ENCODE peak calls at places on chromosomes 4 and X, in six cellular contexts. One of them, this sample, is unnamed.

GRCh38 chrX:3589474-3589873 is 124.0 kb downstream of the PRKX start:
- DNase-seq in stimulated activated CD4-positive, alpha-beta T cell treated with anti-CD3 and anti-CD28 coated beads, Interleukin-15, amount 100 ng/mL, for 1 hour: no peak
- DNase-seq in SW480: no peak
- DNase-seq in progenitor cell of endocrine pancreas: no peak
- DNase-seq in WTC11: no peak
- DNase-seq in HFFc6: no peak
- DNase-seq in this sample: no peak

GRCh38 chrX:152821145-152821765 is 9.3 kb downstream of the CETN2 start:
- DNase-seq in stimulated activated CD4-positive, alpha-beta T cell treated with anti-CD3 and anti-CD28 coated beads, Interleukin-15, amount 100 ng/mL, for 1 hour: no peak
- DNase-seq in SW480: peak
- DNase-seq in progenitor cell of endocrine pancreas: peak
- DNase-seq in WTC11: peak
- DNase-seq in HFFc6: peak
- DNase-seq in this sample: no peak

GRCh38 chrX:107559506-107559905 is 68.8 kb upstream of the PRPS1 start:
- DNase-seq in stimulated activated CD4-positive, alpha-beta T cell treated with anti-CD3 and anti-CD28 coated beads, Interleukin-15, amount 100 ng/mL, for 1 hour: no peak
- DNase-seq in SW480: no peak
- DNase-seq in progenitor cell of endocrine pancreas: no peak
- DNase-seq in WTC11: no peak
- DNase-seq in HFFc6: no peak
- DNase-seq in this sample: no peak

GRCh38 chr4:38154251-38154650 is 194.1 kb downstream of the PTTG2 start:
- DNase-seq in stimulated activated CD4-positive, alpha-beta T cell treated with anti-CD3 and anti-CD28 coated beads, Interleukin-15, amount 100 ng/mL, for 1 hour: no peak
- DNase-seq in SW480: no peak
- DNase-seq in progenitor cell of endocrine pancreas: no peak
- DNase-seq in WTC11: no peak
- DNase-seq in HFFc6: no peak
- DNase-seq in this sample: no peak

GRCh38 chrX:119410027-119410819 is 11.1 kb downstream of the SLC25A43 start:
- DNase-seq in stimulated activated CD4-positive, alpha-beta T cell treated with anti-CD3 and anti-CD28 coated beads, Interleukin-15, amount 100 ng/mL, for 1 hour: no peak
- DNase-seq in SW480: peak
- DNase-seq in progenitor cell of endocrine pancreas: no peak
- DNase-seq in WTC11: no peak
- DNase-seq in HFFc6: peak
- DNase-seq in this sample: no peak

GRCh38 chrX:1488141-1488540 is 35.4 kb upstream of the ASMTL start:
- DNase-seq in stimulated activated CD4-positive, alpha-beta T cell treated with anti-CD3 and anti-CD28 coated beads, Interleukin-15, amount 100 ng/mL, for 1 hour: no peak
- DNase-seq in SW480: no peak
- DNase-seq in progenitor cell of endocrine pancreas: no peak
- DNase-seq in WTC11: no peak
- DNase-seq in HFFc6: no peak
- DNase-seq in this sample: no peak

GRCh38 chr4:55175779-55176231 is 50.4 kb upstream of the KDR start:
- DNase-seq in stimulated activated CD4-positive, alpha-beta T cell treated with anti-CD3 and anti-CD28 coated beads, Interleukin-15, amount 100 ng/mL, for 1 hour: no peak
- DNase-seq in SW480: no peak
- DNase-seq in progenitor cell of endocrine pancreas: no peak
- DNase-seq in WTC11: no peak
- DNase-seq in HFFc6: peak
- DNase-seq in this sample: no peak

GRCh38 chr4:92864176-92864575 is 560.4 kb downstream of the GRID2 start:
- DNase-seq in stimulated activated CD4-positive, alpha-beta T cell treated with anti-CD3 and anti-CD28 coated beads, Interleukin-15, amount 100 ng/mL, for 1 hour: no peak
- DNase-seq in SW480: no peak
- DNase-seq in progenitor cell of endocrine pancreas: no peak
- DNase-seq in WTC11: no peak
- DNase-seq in HFFc6: no peak
- DNase-seq in this sample: no peak

GRCh38 chr4:164514765-164515164 is 239.2 kb upstream of the SMIM31 start:
- DNase-seq in stimulated activated CD4-positive, alpha-beta T cell treated with anti-CD3 and anti-CD28 coated beads, Interleukin-15, amount 100 ng/mL, for 1 hour: no peak
- DNase-seq in SW480: no peak
- DNase-seq in progenitor cell of endocrine pancreas: no peak
- DNase-seq in WTC11: no peak
- DNase-seq in HFFc6: no peak
- DNase-seq in this sample: no peak

GRCh38 chr4:39539026-39539690 is 11.9 kb upstream of the UGDH start:
- DNase-seq in stimulated activated CD4-positive, alpha-beta T cell treated with anti-CD3 and anti-CD28 coated beads, Interleukin-15, amount 100 ng/mL, for 1 hour: no peak
- DNase-seq in SW480: no peak
- DNase-seq in progenitor cell of endocrine pancreas: no peak
- DNase-seq in WTC11: no peak
- DNase-seq in HFFc6: no peak
- DNase-seq in this sample: no peak

GRCh38 chr4:84920591-84920990 is 45.9 kb downstream of the WDFY3 start:
- DNase-seq in stimulated activated CD4-positive, alpha-beta T cell treated with anti-CD3 and anti-CD28 coated beads, Interleukin-15, amount 100 ng/mL, for 1 hour: no peak
- DNase-seq in SW480: no peak
- DNase-seq in progenitor cell of endocrine pancreas: no peak
- DNase-seq in WTC11: no peak
- DNase-seq in HFFc6: peak
- DNase-seq in this sample: no peak

GRCh38 chr4:112765317-112765989 is 128.5 kb downstream of the LARP7 start:
- DNase-seq in stimulated activated CD4-positive, alpha-beta T cell treated with anti-CD3 and anti-CD28 coated beads, Interleukin-15, amount 100 ng/mL, for 1 hour: no peak
- DNase-seq in SW480: peak
- DNase-seq in progenitor cell of endocrine pancreas: no peak
- DNase-seq in WTC11: no peak
- DNase-seq in HFFc6: peak
- DNase-seq in this sample: no peak

GRCh38 chr4:169152899-169153298 is 117.9 kb downstream of the SH3RF1 start:
- DNase-seq in stimulated activated CD4-positive, alpha-beta T cell treated with anti-CD3 and anti-CD28 coated beads, Interleukin-15, amount 100 ng/mL, for 1 hour: no peak
- DNase-seq in SW480: no peak
- DNase-seq in progenitor cell of endocrine pancreas: no peak
- DNase-seq in WTC11: peak
- DNase-seq in HFFc6: no peak
- DNase-seq in this sample: no peak

GRCh38 chr4:30605616-30606015 is 114.6 kb upstream of the PCDH7 start:
- DNase-seq in stimulated activated CD4-positive, alpha-beta T cell treated with anti-CD3 and anti-CD28 coated beads, Interleukin-15, amount 100 ng/mL, for 1 hour: no peak
- DNase-seq in SW480: peak
- DNase-seq in progenitor cell of endocrine pancreas: no peak
- DNase-seq in WTC11: no peak
- DNase-seq in HFFc6: no peak
- DNase-seq in this sample: no peak

GRCh38 chr4:100269446-100269845 is 79.2 kb upstream of the DDIT4L start:
- DNase-seq in stimulated activated CD4-positive, alpha-beta T cell treated with anti-CD3 and anti-CD28 coated beads, Interleukin-15, amount 100 ng/mL, for 1 hour: no peak
- DNase-seq in SW480: no peak
- DNase-seq in progenitor cell of endocrine pancreas: no peak
- DNase-seq in WTC11: no peak
- DNase-seq in HFFc6: no peak
- DNase-seq in this sample: no peak

GRCh38 chr4:61772116-61772515 is 572.0 kb downstream of the ADGRL3 start:
- DNase-seq in stimulated activated CD4-positive, alpha-beta T cell treated with anti-CD3 and anti-CD28 coated beads, Interleukin-15, amount 100 ng/mL, for 1 hour: no peak
- DNase-seq in SW480: no peak
- DNase-seq in progenitor cell of endocrine pancreas: no peak
- DNase-seq in WTC11: no peak
- DNase-seq in HFFc6: no peak
- DNase-seq in this sample: no peak

GRCh38 chr4:145260091-145260490 is 79.7 kb upstream of the OTUD4 start:
- DNase-seq in stimulated activated CD4-positive, alpha-beta T cell treated with anti-CD3 and anti-CD28 coated beads, Interleukin-15, amount 100 ng/mL, for 1 hour: no peak
- DNase-seq in SW480: no peak
- DNase-seq in progenitor cell of endocrine pancreas: no peak
- DNase-seq in WTC11: peak
- DNase-seq in HFFc6: no peak
- DNase-seq in this sample: no peak

GRCh38 chrX:86133761-86134160 is 14.5 kb upstream of the DACH2 start:
- DNase-seq in stimulated activated CD4-positive, alpha-beta T cell treated with anti-CD3 and anti-CD28 coated beads, Interleukin-15, amount 100 ng/mL, for 1 hour: no peak
- DNase-seq in SW480: peak
- DNase-seq in progenitor cell of endocrine pancreas: no peak
- DNase-seq in WTC11: no peak
- DNase-seq in HFFc6: no peak
- DNase-seq in this sample: no peak

GRCh38 chr4:56215901-56216300 is 171.4 kb downstream of the AASDH start:
- DNase-seq in stimulated activated CD4-positive, alpha-beta T cell treated with anti-CD3 and anti-CD28 coated beads, Interleukin-15, amount 100 ng/mL, for 1 hour: no peak
- DNase-seq in SW480: no peak
- DNase-seq in progenitor cell of endocrine pancreas: no peak
- DNase-seq in WTC11: no peak
- DNase-seq in HFFc6: no peak
- DNase-seq in this sample: no peak

GRCh38 chr4:54281060-54281781 is 52.1 kb downstream of the PDGFRA start:
- DNase-seq in stimulated activated CD4-positive, alpha-beta T cell treated with anti-CD3 and anti-CD28 coated beads, Interleukin-15, amount 100 ng/mL, for 1 hour: no peak
- DNase-seq in SW480: no peak
- DNase-seq in progenitor cell of endocrine pancreas: no peak
- DNase-seq in WTC11: no peak
- DNase-seq in HFFc6: peak
- DNase-seq in this sample: no peak

GRCh38 chrX:42746606-42747005 is 31.4 kb downstream of the PPP1R2C start:
- DNase-seq in stimulated activated CD4-positive, alpha-beta T cell treated with anti-CD3 and anti-CD28 coated beads, Interleukin-15, amount 100 ng/mL, for 1 hour: no peak
- DNase-seq in SW480: no peak
- DNase-seq in progenitor cell of endocrine pancreas: no peak
- DNase-seq in WTC11: no peak
- DNase-seq in HFFc6: no peak
- DNase-seq in this sample: no peak

GRCh38 chr4:20338841-20339240 is 87.1 kb downstream of the SLIT2 start:
- DNase-seq in stimulated activated CD4-positive, alpha-beta T cell treated with anti-CD3 and anti-CD28 coated beads, Interleukin-15, amount 100 ng/mL, for 1 hour: no peak
- DNase-seq in SW480: no peak
- DNase-seq in progenitor cell of endocrine pancreas: no peak
- DNase-seq in WTC11: no peak
- DNase-seq in HFFc6: no peak
- DNase-seq in this sample: no peak

GRCh38 chrX:154727418-154728323 is 23.2 kb downstream of the GAB3 start:
- DNase-seq in stimulated activated CD4-positive, alpha-beta T cell treated with anti-CD3 and anti-CD28 coated beads, Interleukin-15, amount 100 ng/mL, for 1 hour: no peak
- DNase-seq in SW480: no peak
- DNase-seq in progenitor cell of endocrine pancreas: no peak
- DNase-seq in WTC11: no peak
- DNase-seq in HFFc6: peak
- DNase-seq in this sample: no peak

GRCh38 chr4:188822698-188823097 is 683.5 kb downstream of the TRIML1 start:
- DNase-seq in stimulated activated CD4-positive, alpha-beta T cell treated with anti-CD3 and anti-CD28 coated beads, Interleukin-15, amount 100 ng/mL, for 1 hour: no peak
- DNase-seq in SW480: peak
- DNase-seq in progenitor cell of endocrine pancreas: no peak
- DNase-seq in WTC11: peak
- DNase-seq in HFFc6: no peak
- DNase-seq in this sample: no peak

GRCh38 chr4:133151301-133151680 is 2.2 kb downstream of the PCDH10 start:
- DNase-seq in stimulated activated CD4-positive, alpha-beta T cell treated with anti-CD3 and anti-CD28 coated beads, Interleukin-15, amount 100 ng/mL, for 1 hour: no peak
- DNase-seq in SW480: no peak
- DNase-seq in progenitor cell of endocrine pancreas: no peak
- DNase-seq in WTC11: peak
- DNase-seq in HFFc6: no peak
- DNase-seq in this sample: no peak

GRCh38 chrX:19721726-19722370 is 165.6 kb downstream of the SH3KBP1 start:
- DNase-seq in stimulated activated CD4-positive, alpha-beta T cell treated with anti-CD3 and anti-CD28 coated beads, Interleukin-15, amount 100 ng/mL, for 1 hour: no peak
- DNase-seq in SW480: no peak
- DNase-seq in progenitor cell of endocrine pancreas: no peak
- DNase-seq in WTC11: no peak
- DNase-seq in HFFc6: no peak
- DNase-seq in this sample: no peak

GRCh38 chrX:109987884-109988283 is 15.0 kb upstream of the TMEM164 start:
- DNase-seq in stimulated activated CD4-positive, alpha-beta T cell treated with anti-CD3 and anti-CD28 coated beads, Interleukin-15, amount 100 ng/mL, for 1 hour: no peak
- DNase-seq in SW480: no peak
- DNase-seq in progenitor cell of endocrine pancreas: no peak
- DNase-seq in WTC11: no peak
- DNase-seq in HFFc6: no peak
- DNase-seq in this sample: no peak